ENCODE peak calls at places on chromosomes 11 and 22, in nine cellular contexts. S is CD4-positive, alpha-beta T cell; X is fibroblast of mammary gland; A is uterus; C is cardiac fibroblast; F is Calu3; Z is AG09309; N is astrocyte of the spinal cord; G is adrenal gland. W is an unnamed sample.

GRCh38 chr11:124942446-124943202 is 6.8 kb upstream of the HEPACAM start:
- DNase-seq in A (no peak), Z (no peak), S (no peak), F (no peak), X (no peak), C (no peak), G (no peak), N (no peak), W (no peak)

GRCh38 chr22:50227588-50228215 is 17.1 kb downstream of the TUBGCP6 start:
- DNase-seq in G (no peak), F (no peak), X (no peak), Z (no peak), N (no peak), A (no peak), C (no peak), S (no peak), W (no peak)

GRCh38 chr11:64094463-64095223 is 58.9 kb downstream of the FLRT1 start:
- DNase-seq in F (peak; percentile 81), C (peak; percentile 49), A (no peak), S (no peak), G (peak; percentile 71), Z (no peak), N (peak; percentile 78), X (peak; percentile 77), W (no peak)

GRCh38 chr11:13152736-13153541 is 124.7 kb upstream of the BMAL1 start:
- DNase-seq in G (no peak), F (no peak), C (peak; percentile 56), S (no peak), A (no peak), X (peak; percentile 52), Z (no peak), N (peak; percentile 38), W (no peak)

GRCh38 chr11:77071671-77072605 is 5.2 kb downstream of the CAPN5 start:
- DNase-seq in N (no peak), Z (no peak), F (no peak), C (peak; percentile 22), S (no peak), A (peak; percentile 12), X (peak; percentile 49), G (peak; percentile 20), W (no peak)

GRCh38 chr11:8356216-8356615 is 92.5 kb upstream of the LMO1 start:
- DNase-seq in X (no peak), A (no peak), N (no peak), F (no peak), C (no peak), Z (no peak), G (no peak), S (no peak), W (no peak)

GRCh38 chr22:16974298-16975084 is 33.5 kb downstream of the GAB4 start:
- DNase-seq in A (no peak), C (no peak), S (no peak), X (no peak), F (no peak), Z (no peak), N (no peak), G (no peak), W (no peak)

GRCh38 chr22:34761111-34761510 is 304.8 kb upstream of the ISX start:
- DNase-seq in X (no peak), G (no peak), Z (no peak), C (no peak), S (no peak), N (no peak), A (no peak), F (no peak), W (no peak)

GRCh38 chr11:71305041-71305440 is 52.7 kb upstream of the SHANK2 start:
- DNase-seq in A (no peak), C (no peak), Z (no peak), N (no peak), X (no peak), G (no peak), S (no peak), F (no peak), W (no peak)

GRCh38 chr11:95135155-95135554 is 45.5 kb downstream of the ENDOD1 start:
- DNase-seq in N (no peak), Z (no peak), F (no peak), S (no peak), X (peak; percentile 27), G (peak; percentile 49), C (no peak), A (no peak), W (no peak)

GRCh38 chr11:4032097-4032496 is 62.5 kb upstream of the RRM1 start:
- DNase-seq in F (no peak), A (no peak), G (no peak), C (no peak), N (no peak), X (no peak), Z (no peak), S (no peak), W (no peak)

GRCh38 chr22:35754761-35755160 is 37.1 kb downstream of the APOL5 start:
- DNase-seq in S (no peak), G (no peak), F (no peak), C (no peak), N (no peak), A (no peak), Z (no peak), X (no peak), W (no peak)

GRCh38 chr11:73977856-73978519 is 4.7 kb downstream of the UCP2 start:
- DNase-seq in S (no peak), A (no peak), X (no peak), F (no peak), G (no peak), C (no peak), Z (no peak), N (no peak), W (no peak)

GRCh38 chr11:10298342-10298741 is 4.3 kb upstream of the SBF2 start:
- DNase-seq in Z (no peak), G (no peak), C (peak; percentile 77), S (no peak), N (peak; percentile 93), A (no peak), X (peak; percentile 90), F (no peak), W (no peak)
- TF ChIP-seq CTCF in Z (peak; percentile 32), G (no peak), C (peak; percentile 7), S (no peak), N (peak; percentile 43), A (no peak), X (peak; percentile 51), F (no peak), W (no peak)

DNA sequence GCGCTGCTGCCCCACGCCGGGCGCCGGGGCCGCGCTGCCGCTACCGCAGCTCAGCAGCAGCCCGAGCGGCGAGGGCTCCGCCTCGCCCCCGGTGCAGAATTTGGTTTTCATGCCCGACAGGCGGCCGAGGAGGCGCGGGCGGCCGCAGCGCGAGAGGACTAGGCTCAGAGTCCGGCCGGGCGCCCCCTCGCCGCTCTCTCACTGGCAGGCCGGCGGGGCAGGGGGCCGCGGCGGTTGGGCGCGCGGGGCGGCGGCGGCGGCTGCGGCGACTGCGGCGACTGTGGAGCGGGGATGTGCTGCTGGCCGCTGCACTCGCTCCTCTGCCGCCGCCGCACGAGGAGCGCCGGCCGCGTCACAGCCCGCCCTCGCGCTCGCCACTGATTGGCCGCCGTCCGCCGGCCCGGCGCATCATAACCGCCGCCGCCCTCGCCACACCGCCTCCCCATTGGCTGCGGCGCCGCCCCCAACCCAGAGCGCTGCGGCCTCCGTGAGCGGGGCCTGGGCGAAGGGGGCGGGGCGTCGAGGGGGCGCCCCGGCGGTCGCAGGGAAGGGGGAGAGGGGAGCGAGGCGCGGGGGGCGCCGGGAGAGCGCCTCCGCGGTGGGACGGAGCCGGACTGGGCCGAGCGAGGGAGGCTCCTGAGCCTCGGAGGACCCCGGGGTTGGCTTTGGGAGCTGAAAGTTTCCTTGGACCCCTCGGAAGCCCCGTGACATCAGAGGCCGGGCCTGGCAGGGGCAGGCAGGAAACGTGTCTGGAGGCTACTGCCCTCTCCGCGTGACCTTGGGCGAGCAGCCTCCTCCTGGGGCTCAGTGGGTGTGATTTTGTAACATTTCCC is at the start of gene CHKA:
- DNase-seq in N (peak; percentile 89), A (peak; percentile 90), C (peak; percentile 82), F (peak; percentile 96), X (peak; percentile 74), S (peak; percentile 64), Z (no peak), G (peak; percentile 96), W (peak; percentile 59)
- TF ChIP-seq CTCF in N (no peak), A (no peak), C (no peak), F (no peak), X (no peak), S (no peak), Z (no peak), G (no peak), W (no peak)

GRCh38 chr22:37781434-37782059 is 26.2 kb upstream of the GCAT start:
- DNase-seq in A (peak; percentile 60), F (no peak), Z (no peak), N (no peak), S (no peak), G (peak; percentile 67), C (no peak), X (peak; percentile 38), W (no peak)
- TF ChIP-seq CTCF in A (no peak), F (peak; percentile 12), Z (peak; percentile 50), N (peak; percentile 36), S (no peak), G (peak; percentile 30), C (peak; percentile 30), X (peak; percentile 38), W (peak; percentile 36)

DNA sequence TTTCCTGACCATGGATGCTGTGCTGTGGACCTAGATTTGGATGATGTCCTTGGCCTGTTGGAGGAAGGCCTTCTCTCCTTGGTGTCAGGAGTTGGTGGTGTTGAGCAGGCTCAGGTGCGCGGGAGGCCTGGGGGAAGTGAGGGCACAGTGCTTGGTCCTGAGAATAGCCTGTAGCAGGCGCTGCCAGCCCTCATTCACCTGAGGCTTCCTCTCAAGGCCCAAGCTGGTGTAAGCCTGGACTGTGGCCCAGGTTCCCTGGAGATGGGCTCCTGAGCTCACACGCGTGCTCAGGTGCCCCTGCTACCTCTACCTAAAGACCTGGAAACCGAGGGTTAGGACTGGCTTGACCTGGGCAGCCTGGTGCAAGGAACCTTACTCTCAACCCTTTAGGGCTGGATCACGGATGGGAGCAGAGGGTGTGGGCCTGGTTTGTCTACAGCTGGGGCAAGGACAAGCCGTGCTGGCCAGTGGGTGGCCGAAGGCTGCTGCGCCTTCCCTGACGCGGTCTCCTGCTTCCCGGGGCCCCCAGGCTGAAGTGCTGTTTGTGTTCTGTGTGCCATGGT is 7.8 kb upstream of the GRAMD4 start:
- DNase-seq in Z (no peak), F (no peak), X (no peak), C (no peak), N (no peak), S (no peak), G (no peak), A (no peak), W (no peak)
- TF ChIP-seq CTCF in Z (no peak), F (no peak), X (no peak), C (no peak), N (no peak), S (no peak), G (no peak), A (no peak), W (no peak)